ENCODE peak calls at places on chromosome 16, in seven cellular contexts. M is heart left ventricle; B is cardiac fibroblast; E is Peyer's patch; J is CD8-positive, alpha-beta T cell; K is breast epithelium; Q is HepG2. W is an unnamed sample.

GRCh38 chr16:10883004-10883403 is 6.0 kb downstream of the CIITA start:
- DNase-seq in M (no peak), B (no peak), E (no peak), J (no peak), K (no peak), Q (no peak), W (no peak)

GRCh38 chr16:53542283-53542682 is 39.3 kb upstream of the AKTIP start:
- DNase-seq in M (no peak), B (no peak), E (no peak), J (no peak), K (no peak), Q (no peak), W (no peak)

GRCh38 chr16:68636818-68637217 is 8.3 kb upstream of the CDH3 start:
- DNase-seq in M (no peak), B (peak; percentile 28), E (no peak), J (no peak), K (no peak), Q (no peak), W (no peak)

GRCh38 chr16:22328081-22328725 is 31.0 kb downstream of the POLR3E start:
- DNase-seq in M (no peak), B (no peak), E (no peak), J (no peak), K (no peak), Q (no peak), W (no peak)

GRCh38 chr16:56950881-56951771 is 10.6 kb upstream of the CETP start:
- DNase-seq in M (peak; percentile 46), B (peak; percentile 69), E (peak; percentile 81), J (peak; percentile 56), K (no peak), Q (peak; percentile 61), W (no peak)

GRCh38 chr16:47774661-47775060 is 313.5 kb downstream of the PHKB start:
- DNase-seq in M (no peak), B (peak; percentile 59), E (no peak), J (no peak), K (no peak), Q (peak; percentile 67), W (no peak)

GRCh38 chr16:20866161-20866772 is 33.9 kb downstream of the DCUN1D3 start:
- DNase-seq in M (peak; percentile 79), B (peak; percentile 90), E (no peak), J (no peak), K (no peak), Q (peak; percentile 55), W (no peak)

GRCh38 chr16:55030944-55031343 is 100.3 kb downstream of the IRX5 start:
- DNase-seq in M (no peak), B (no peak), E (no peak), J (no peak), K (no peak), Q (no peak), W (no peak)

GRCh38 chr16:17101646-17102045 is 369.1 kb downstream of the XYLT1 start:
- DNase-seq in M (no peak), B (peak; percentile 2), E (no peak), J (no peak), K (no peak), Q (no peak), W (no peak)

GRCh38 chr16:81700071-81700779 is 78.9 kb upstream of the PLCG2 start:
- DNase-seq in M (peak; percentile 19), B (no peak), E (no peak), J (no peak), K (no peak), Q (no peak), W (no peak)

GRCh38 chr16:73361061-73361460 is 313.1 kb upstream of the ZFHX3 start:
- DNase-seq in M (no peak), B (no peak), E (no peak), J (no peak), K (no peak), Q (no peak), W (no peak)

DNA sequence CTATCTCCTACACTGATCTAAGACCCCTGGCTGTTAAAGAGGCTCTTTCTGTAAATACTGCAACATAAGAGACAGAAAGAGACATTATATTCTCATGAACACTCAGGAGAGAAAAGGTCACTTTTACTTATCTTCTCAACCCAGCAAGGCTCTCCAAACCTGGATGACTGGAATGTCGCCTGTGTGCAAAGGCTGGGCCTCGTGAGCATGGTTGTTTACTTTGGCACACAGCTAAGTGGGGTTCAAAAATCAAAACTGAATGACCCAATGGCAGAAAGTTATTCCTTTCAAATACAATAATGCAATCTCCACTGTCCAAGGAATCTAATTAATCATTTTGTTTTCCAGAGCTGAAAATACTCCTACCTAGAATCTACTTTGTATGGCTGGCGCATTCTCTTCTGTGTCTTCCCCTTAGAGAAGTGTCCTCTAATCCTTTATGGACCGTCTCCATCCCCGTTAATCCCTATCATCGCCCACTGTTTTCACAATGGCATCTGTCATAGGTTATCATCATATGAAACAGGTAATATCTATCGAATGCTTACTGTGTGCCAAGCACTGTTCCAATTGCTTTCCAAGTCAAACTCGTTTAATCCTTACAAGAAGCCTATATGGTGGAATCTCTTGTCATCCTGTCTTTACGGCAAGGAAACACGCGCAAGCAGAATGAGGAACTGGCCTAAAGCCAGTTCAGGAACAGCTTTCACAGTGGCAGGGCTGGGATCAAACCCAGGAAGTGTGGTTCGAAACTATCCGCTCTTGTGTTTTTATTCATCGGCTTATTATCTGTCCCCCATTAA is 1.3 kb downstream of the SLX4 start:
- DNase-seq in M (no peak), B (peak; percentile 20), E (no peak), J (no peak), K (no peak), Q (peak; percentile 73), W (no peak)
- H3K4me3 ChIP-seq in M (no peak overlapping the region), B (no peak overlapping the region), E (peak overlapping the region; percentile 65), J (peak overlapping the region; percentile 80), K (no peak overlapping the region), Q (peak overlapping the region; percentile 96), W (peak overlapping the region; percentile 98)

GRCh38 chr16:85332175-85332574 is 219.9 kb upstream of the CIBAR2 start:
- DNase-seq in M (no peak), B (no peak), E (no peak), J (no peak), K (no peak), Q (no peak), W (no peak)

GRCh38 chr16:85335584-85336492 is 223.6 kb upstream of the CIBAR2 start:
- DNase-seq in M (no peak), B (peak; percentile 62), E (peak; percentile 22), J (no peak), K (no peak), Q (no peak), W (no peak)

GRCh38 chr16:85333744-85334640 is 221.7 kb upstream of the CIBAR2 start:
- DNase-seq in M (no peak), B (no peak), E (no peak), J (no peak), K (no peak), Q (no peak), W (no peak)

GRCh38 chr16:85333337-85333736 is 221.1 kb upstream of the CIBAR2 start:
- DNase-seq in M (no peak), B (no peak), E (no peak), J (no peak), K (no peak), Q (no peak), W (no peak)

GRCh38 chr16:85334718-85335583 is 222.7 kb upstream of the CIBAR2 start:
- DNase-seq in M (no peak), B (no peak), E (no peak), J (peak; percentile 29), K (no peak), Q (peak; percentile 23), W (no peak)
- TF ChIP-seq CTCF in M (no peak), B (no peak), E (no peak), J (no peak), K (no peak), Q (peak; percentile 47), W (peak; percentile 9)

DNA sequence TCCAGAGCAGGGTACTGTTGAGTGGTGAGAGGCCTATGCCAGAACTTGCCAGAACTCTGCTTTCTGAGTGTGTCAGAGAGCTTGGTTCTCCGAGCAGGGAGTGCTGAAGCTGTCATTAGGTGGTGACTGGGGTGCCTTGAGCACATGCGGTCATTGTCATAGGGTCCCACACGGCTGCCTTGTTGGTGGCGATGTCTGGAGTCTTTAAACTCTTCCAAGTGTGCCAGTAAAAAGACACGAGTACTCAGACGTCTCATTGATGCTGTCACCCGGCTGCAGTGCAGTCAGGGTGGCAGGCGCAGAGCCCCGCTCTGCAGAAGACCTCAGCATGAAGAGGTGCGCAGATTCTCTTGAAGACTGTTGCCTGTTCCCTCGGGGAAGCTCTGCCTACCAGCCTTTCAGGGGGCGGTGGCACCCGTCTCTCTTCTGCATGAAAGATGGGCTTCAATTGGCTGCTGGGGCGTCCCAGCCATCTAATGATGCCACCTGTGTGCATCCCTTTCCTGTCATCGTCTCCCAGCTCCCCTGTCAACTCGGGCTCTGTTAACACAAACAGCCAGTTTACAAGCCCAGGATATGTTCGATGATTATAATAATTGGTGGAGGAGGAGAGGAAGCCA is 58.3 kb downstream of the NKD1 start:
- DNase-seq in M (no peak), B (no peak), E (no peak), J (no peak), K (no peak), Q (no peak), W (no peak)
- H3K4me3 ChIP-seq in M (no peak overlapping the region), B (no peak overlapping the region), E (no peak overlapping the region), J (no peak overlapping the region), K (no peak overlapping the region), Q (no peak overlapping the region), W (no peak overlapping the region)

GRCh38 chr16:67246945-67247697 is at the start of gene FHOD1:
- DNase-seq in M (peak; percentile 99), B (peak; percentile 96), E (peak; percentile 98), J (peak; percentile 98), K (peak; percentile 99), Q (peak; percentile 83), W (no peak)

GRCh38 chr16:67245189-67245585 is 2.1 kb downstream of the FHOD1 start:
- DNase-seq in M (no peak), B (no peak), E (no peak), J (no peak), K (no peak), Q (no peak), W (no peak)

GRCh38 chr16:67245674-67246080 is 1.6 kb downstream of the FHOD1 start:
- DNase-seq in M (no peak), B (no peak), E (no peak), J (no peak), K (no peak), Q (no peak), W (no peak)

GRCh38 chr16:67247698-67248400 is 568 bp upstream of the FHOD1 start:
- DNase-seq in M (no peak), B (no peak), E (no peak), J (no peak), K (no peak), Q (no peak), W (no peak)

DNA sequence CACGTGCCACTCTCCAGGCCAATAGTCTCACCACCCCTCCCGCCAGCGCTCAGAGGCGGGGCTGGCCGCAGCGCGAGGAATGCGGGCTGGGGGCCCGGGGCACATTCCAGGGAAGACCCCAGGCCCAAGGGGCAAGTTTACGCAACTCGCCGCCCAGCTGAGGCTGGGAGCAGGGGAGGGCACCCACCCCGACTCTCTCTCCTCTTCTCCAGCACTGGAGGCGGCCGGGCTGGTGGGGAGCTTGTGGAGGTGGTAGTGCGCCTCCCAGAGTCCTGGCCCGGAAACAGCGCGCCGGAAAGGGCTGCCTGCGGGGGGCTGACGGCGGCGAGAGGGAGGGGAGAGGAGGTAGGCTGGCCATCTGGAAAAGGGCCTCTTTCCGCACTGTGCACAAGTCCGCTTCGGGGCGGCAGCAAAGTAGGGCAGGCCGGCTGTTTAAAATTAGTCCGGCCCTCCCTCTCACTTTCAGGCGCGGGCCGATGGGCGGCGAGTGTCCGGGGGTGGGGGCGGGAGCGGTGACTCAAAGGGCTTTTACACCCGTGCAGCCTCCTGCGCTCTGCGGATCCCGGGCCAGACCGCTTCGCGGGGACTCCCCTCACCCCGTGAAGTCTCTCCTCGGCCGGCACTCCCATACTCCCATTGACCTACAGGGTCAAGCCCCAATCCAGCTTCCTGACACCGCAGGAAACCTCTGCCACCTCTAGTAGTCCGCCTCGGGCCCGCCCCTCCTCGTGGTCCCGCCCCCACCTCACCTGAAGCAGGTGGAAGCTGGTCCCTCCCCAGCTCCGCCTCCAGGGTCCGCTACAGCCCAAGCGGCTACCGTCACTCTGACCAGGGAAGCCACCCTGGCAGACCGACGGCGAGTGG is 968 bp downstream of the FHOD1 start:
- DNase-seq in M (peak; percentile 87), B (peak; percentile 85), E (peak; percentile 84), J (peak; percentile 49), K (peak; percentile 92), Q (peak; percentile 87), W (no peak)
- TF ChIP-seq CTCF in M (peak; percentile 17), B (peak; percentile 41), E (no peak), J (no peak), K (peak; percentile 26), Q (peak; percentile 88), W (peak; percentile 42)